ENCODE peak calls at places on chromosomes 3 and 15, in four cellular contexts. I, S, V and B are unnamed samples.

GRCh38 chr15:59317211-59317610 is 55.5 kb downstream of the MYO1E start:
- DNase-seq in I (no peak), S (no peak), V (no peak), B (no peak)

GRCh38 chr15:50697109-50697797 is 10.7 kb upstream of the TRPM7 start:
- DNase-seq in I (no peak), S (no peak), V (peak; percentile 38), B (no peak)

GRCh38 chr3:79937567-79937966 is 169.8 kb upstream of the ROBO1 start:
- DNase-seq in I (no peak), S (no peak), V (no peak), B (no peak)

GRCh38 chr3:72234394-72234793 is 449.4 kb upstream of the PROK2 start:
- DNase-seq in I (peak; percentile 63), S (no peak), V (peak; percentile 93), B (no peak)

GRCh38 chr15:44296625-44297524 is 8.4 kb downstream of the GOLM2 start:
- DNase-seq in I (no peak), S (no peak), V (peak; percentile 71), B (no peak)

GRCh38 chr3:57646723-57647122 is 46.2 kb downstream of the DENND6A start:
- DNase-seq in I (peak; percentile 47), S (no peak), V (peak; percentile 74), B (no peak)

GRCh38 chr3:66555214-66555844 is 54.5 kb upstream of the LRIG1 start:
- DNase-seq in I (no peak), S (no peak), V (peak; percentile 11), B (no peak)

GRCh38 chr3:191966556-191966955 is 505.6 kb downstream of the PYDC2 start:
- DNase-seq in I (no peak), S (no peak), V (no peak), B (no peak)

GRCh38 chr3:48564022-48564421 is 441 bp upstream of the UCN2 start:
- DNase-seq in I (no peak), S (no peak), V (peak; percentile 90), B (no peak)

GRCh38 chr3:19432679-19433078 is 284.4 kb downstream of the KCNH8 start:
- DNase-seq in I (no peak), S (no peak), V (no peak), B (no peak)

GRCh38 chr15:71564217-71564616 is 246.1 kb upstream of the NR2E3 start:
- DNase-seq in I (no peak), S (no peak), V (no peak), B (no peak)

GRCh38 chr3:143294183-143294582 is 174.6 kb downstream of the CHST2 start:
- DNase-seq in I (no peak), S (no peak), V (no peak), B (no peak)

GRCh38 chr3:183264249-183264648 is 11.2 kb downstream of the B3GNT5 start:
- DNase-seq in I (no peak), S (no peak), V (no peak), B (no peak)

GRCh38 chr15:73781038-73781925 is 28.1 kb upstream of the INSYN1 start:
- DNase-seq in I (no peak), S (no peak), V (peak; percentile 60), B (no peak)

GRCh38 chr3:128486692-128487537 is 6.1 kb downstream of the GATA2 start:
- DNase-seq in I (no peak), S (no peak), V (peak; percentile 83), B (peak; percentile 16)

GRCh38 chr3:61237858-61238257 is 13.4 kb downstream of the FHIT start:
- DNase-seq in I (no peak), S (no peak), V (no peak), B (no peak)

GRCh38 chr3:11434017-11434526 is 161.9 kb downstream of the ATG7 start:
- DNase-seq in I (peak; percentile 86), S (no peak), V (peak; percentile 88), B (no peak)

GRCh38 chr3:126971891-126972351 is 11.0 kb upstream of the PLXNA1 start:
- DNase-seq in I (peak; percentile 49), S (no peak), V (peak; percentile 77), B (no peak)

GRCh38 chr15:78909791-78910228 is 35.0 kb downstream of the CTSH start:
- DNase-seq in I (no peak), S (peak; percentile 34), V (peak; percentile 69), B (no peak)

GRCh38 chr3:123300056-123300455 is 98.3 kb downstream of the SEC22A start:
- DNase-seq in I (no peak), S (no peak), V (no peak), B (no peak)

GRCh38 chr3:19489936-19490335 is 341.6 kb downstream of the KCNH8 start:
- DNase-seq in I (no peak), S (no peak), V (no peak), B (no peak)

GRCh38 chr15:39285663-39286062 is 295.2 kb upstream of the THBS1 start:
- DNase-seq in I (no peak), S (no peak), V (peak; percentile 52), B (no peak)

GRCh38 chr15:63401078-63401477 is 19.4 kb upstream of the CA12 start:
- DNase-seq in I (no peak), S (no peak), V (peak; percentile 59), B (no peak)

GRCh38 chr3:160773722-160774121 is 17.7 kb downstream of the PPM1L start:
- DNase-seq in I (no peak), S (no peak), V (no peak), B (no peak)

GRCh38 chr15:26877842-26878241 is 11.0 kb downstream of the GABRA5 start:
- DNase-seq in I (no peak), S (no peak), V (no peak), B (no peak)

GRCh38 chr15:84749111-84749991 is 959 bp downstream of the ZNF592 start:
- DNase-seq in I (no peak), S (peak; percentile 32), V (peak; percentile 63), B (peak; percentile 33)

GRCh38 chr3:45010718-45011355 is 15.3 kb upstream of the CLEC3B start:
- DNase-seq in I (peak; percentile 63), S (no peak), V (peak; percentile 88), B (no peak)

GRCh38 chr3:106215047-106215446 is 346.2 kb upstream of the CBLB start:
- DNase-seq in I (no peak), S (no peak), V (peak; percentile 25), B (peak; percentile 42)

GRCh38 chr3:13976469-13976868 is 96.6 kb upstream of the WNT7A start:
- DNase-seq in I (no peak), S (no peak), V (no peak), B (no peak)

GRCh38 chr3:81651139-81651538 is 110.3 kb downstream of the GBE1 start:
- DNase-seq in I (no peak), S (no peak), V (no peak), B (no peak)

GRCh38 chr3:195197764-195198423 is 73.1 kb downstream of the XXYLT1 start:
- DNase-seq in I (no peak), S (no peak), V (peak; percentile 90), B (no peak)

GRCh38 chr3:48411041-48411588 is 18.8 kb downstream of the PLXNB1 start:
- DNase-seq in I (no peak), S (no peak), V (no peak), B (no peak)

GRCh38 chr3:171257251-171258179 is 202.7 kb downstream of the TNIK start:
- DNase-seq in I (no peak), S (no peak), V (peak; percentile 77), B (no peak)

GRCh38 chr3:193783166-193783896 is 190.3 kb downstream of the OPA1 start:
- DNase-seq in I (no peak), S (no peak), V (peak; percentile 27), B (no peak)

GRCh38 chr3:152302521-152303021 is 33.8 kb downstream of the MBNL1 start:
- DNase-seq in I (peak; percentile 70), S (peak; percentile 72), V (peak; percentile 95), B (no peak)